ENCODE peak calls at places on chromosomes 1 and 21, in six cellular contexts. B, M, Z, X, N and T are unnamed samples.

GRCh38 chr1:180027949-180028445 is 73.4 kb downstream of the CEP350 start:
- DNase-seq in B (no peak), M (no peak), Z (no peak), X (no peak), N (no peak), T (peak)

GRCh38 chr1:187054862-187055757 is 226.4 kb downstream of the PLA2G4A start:
- DNase-seq in B (no peak), M (no peak), Z (no peak), X (no peak), N (no peak), T (no peak)

GRCh38 chr1:169250795-169251194 is 116.8 kb downstream of the NME7 start:
- DNase-seq in B (peak), M (no peak), Z (no peak), X (no peak), N (no peak), T (no peak)

GRCh38 chr21:37710555-37711293 is 205.5 kb downstream of the KCNJ6 start:
- DNase-seq in B (peak), M (no peak), Z (peak), X (no peak), N (no peak), T (no peak)

GRCh38 chr1:155251566-155251965 is 3.7 kb downstream of the ENTREP3 start:
- DNase-seq in B (no peak), M (no peak), Z (no peak), X (no peak), N (no peak), T (no peak)

GRCh38 chr1:40773748-40774265 is 9.8 kb upstream of the KCNQ4 start:
- DNase-seq in B (no peak), M (no peak), Z (no peak), X (no peak), N (no peak), T (no peak)

GRCh38 chr1:153355445-153356071 is 2.1 kb upstream of the S100A9 start:
- DNase-seq in B (peak), M (no peak), Z (peak), X (peak), N (no peak), T (peak)

GRCh38 chr1:165034136-165034535 is 322.4 kb downstream of the LMX1A start:
- DNase-seq in B (no peak), M (no peak), Z (no peak), X (no peak), N (no peak), T (no peak)

GRCh38 chr1:21311016-21311415 is 20.8 kb upstream of the ECE1 start:
- DNase-seq in B (no peak), M (no peak), Z (no peak), X (no peak), N (no peak), T (no peak)

GRCh38 chr1:117095237-117095636 is 26.3 kb downstream of the TRIM45 start:
- DNase-seq in B (no peak), M (no peak), Z (no peak), X (no peak), N (no peak), T (no peak)